ENCODE peak calls at places on chromosomes 1 and 21, in four cellular contexts. K, N, Z and H are unnamed samples.

GRCh38 chr1:204578867-204579664 is 62.9 kb downstream of the MDM4 start:
- DNase-seq in Z (no peak), K (no peak), N (no peak), H (peak; percentile 56)

GRCh38 chr21:44845418-44846200 is 27.7 kb upstream of the SUMO3 start:
- DNase-seq in K (peak; percentile 28), Z (peak; percentile 38), N (peak; percentile 77), H (peak; percentile 80)

GRCh38 chr1:975365-975764 is 6.5 kb downstream of the PERM1 start:
- DNase-seq in K (no peak), N (no peak), Z (no peak), H (no peak)

GRCh38 chr1:235688096-235688495 is 38.5 kb upstream of the GNG4 start:
- DNase-seq in K (no peak), N (no peak), Z (no peak), H (no peak)

GRCh38 chr1:17276568-17276967 is 27.7 kb downstream of the PADI3 start:
- DNase-seq in K (peak; percentile 10), Z (no peak), N (peak; percentile 33), H (peak; percentile 71)

GRCh38 chr21:30990514-30991304 is 47.6 kb downstream of the KRTAP19-8 start:
- DNase-seq in Z (no peak), N (no peak), K (peak; percentile 58), H (no peak)

GRCh38 chr1:52296345-52296744 is 69.7 kb downstream of the CC2D1B start:
- DNase-seq in Z (peak; percentile 59), N (peak; percentile 75), K (peak; percentile 41), H (peak; percentile 75)

GRCh38 chr1:20126041-20126805 is 6.9 kb upstream of the PLA2G2D start:
- DNase-seq in N (no peak), Z (no peak), K (no peak), H (no peak)

GRCh38 chr1:222631611-222632208 is 13.8 kb downstream of the MIA3 start:
- DNase-seq in N (peak; percentile 14), K (no peak), Z (no peak), H (no peak)

GRCh38 chr1:156230102-156230501 is 11.9 kb upstream of the BGLAP start:
- DNase-seq in N (no peak), Z (no peak), K (no peak), H (no peak)

GRCh38 chr1:37574834-37575479 is 18.2 kb downstream of the DNALI1 start:
- DNase-seq in K (no peak), N (peak; percentile 94), Z (no peak), H (peak; percentile 57)

GRCh38 chr1:162835157-162835899 is 25.6 kb downstream of the CCDC190 start:
- DNase-seq in N (no peak), K (no peak), Z (no peak), H (no peak)

GRCh38 chr21:25929859-25930520 is 195.2 kb downstream of the GABPA start:
- DNase-seq in N (peak; percentile 66), Z (no peak), K (no peak), H (no peak)

GRCh38 chr1:225250432-225250831 is 177.4 kb downstream of the LBR start:
- DNase-seq in Z (no peak), K (no peak), N (no peak), H (no peak)

GRCh38 chr21:36491191-36491916 is 11.4 kb upstream of the CLDN14 start:
- DNase-seq in N (peak; percentile 66), K (no peak), Z (no peak), H (peak; percentile 63)

GRCh38 chr1:35202048-35202719 is 9.2 kb upstream of the SFPQ start:
- DNase-seq in N (peak; percentile 90), K (peak; percentile 86), Z (peak; percentile 66), H (peak; percentile 83)

GRCh38 chr1:178942285-178943218 is 71.7 kb upstream of the ANGPTL1 start:
- DNase-seq in K (no peak), N (no peak), Z (no peak), H (peak; percentile 60)

GRCh38 chr1:47713960-47714359 is 276.1 kb downstream of the FOXD2 start:
- DNase-seq in N (no peak), Z (no peak), K (no peak), H (no peak)

GRCh38 chr1:12166834-12167492 is at the start of gene TNFRSF1B:
- DNase-seq in N (peak; percentile 65), Z (no peak), K (no peak), H (peak; percentile 86)

GRCh38 chr1:17305576-17306095 is 2.4 kb upstream of the PADI4 start:
- DNase-seq in N (no peak), Z (no peak), K (no peak), H (no peak)

GRCh38 chr1:180268556-180269044 is 38.5 kb downstream of the LHX4 start:
- DNase-seq in N (no peak), Z (no peak), K (no peak), H (no peak)

GRCh38 chr1:211082824-211083223 is 51.1 kb downstream of the KCNH1 start:
- DNase-seq in K (no peak), Z (peak; percentile 29), N (no peak), H (no peak)

GRCh38 chr1:67610450-67610849 is 74.6 kb upstream of the GADD45A start:
- DNase-seq in N (no peak), Z (no peak), K (no peak), H (no peak)

GRCh38 chr1:181643631-181644030 is 160.3 kb downstream of the CACNA1E start:
- DNase-seq in Z (no peak), K (no peak), N (no peak), H (no peak)

GRCh38 chr1:77514871-77515776 is 167.3 kb downstream of the ZZZ3 start:
- DNase-seq in Z (no peak), N (peak; percentile 83), K (peak; percentile 27), H (peak; percentile 17)

GRCh38 chr21:21018841-21019240 is 20.6 kb downstream of the NCAM2 start:
- DNase-seq in Z (no peak), K (no peak), N (no peak), H (no peak)

GRCh38 chr1:172406968-172407367 is 13.5 kb upstream of the C1orf105 start:
- DNase-seq in Z (no peak), N (no peak), K (no peak), H (no peak)

GRCh38 chr1:12407050-12407961 is 177.5 kb downstream of the VPS13D start:
- DNase-seq in Z (peak; percentile 30), N (peak; percentile 79), K (no peak), H (peak; percentile 60)

GRCh38 chr1:94060720-94061119 is 60.2 kb downstream of the ABCA4 start:
- DNase-seq in Z (no peak), K (no peak), N (no peak), H (no peak)

GRCh38 chr1:41590331-41590730 is 105.8 kb upstream of the EDN2 start:
- DNase-seq in Z (no peak), K (no peak), N (no peak), H (no peak)

GRCh38 chr21:15242906-15243305 is 178.1 kb upstream of the NRIP1 start:
- DNase-seq in Z (no peak), K (no peak), N (no peak), H (no peak)

GRCh38 chr1:11869650-11870207 is 11.0 kb upstream of the NPPB start:
- DNase-seq in K (no peak), N (no peak), Z (no peak), H (no peak)